ENCODE peak calls at places on chromosomes 1 and 21, in six cellular contexts. One of them, this sample, is unnamed.

GRCh38 chr1:155396874-155397476 is 76.3 kb downstream of the RUSC1 start:
- ATAC-seq in gastroesophageal sphincter: peak; percentile 50
- ATAC-seq in K562: peak; percentile 92
- ATAC-seq in RWPE2: no peak
- ATAC-seq in omental fat pad: no peak
- ATAC-seq in Right ventricle myocardium superior: peak; percentile 55
- ATAC-seq in this sample: peak; percentile 90

GRCh38 chr21:30101967-30102366 is 64.6 kb downstream of the CLDN17 start:
- ATAC-seq in gastroesophageal sphincter: no peak
- ATAC-seq in K562: no peak
- ATAC-seq in RWPE2: no peak
- ATAC-seq in omental fat pad: no peak
- ATAC-seq in Right ventricle myocardium superior: no peak
- ATAC-seq in this sample: no peak

GRCh38 chr1:245946905-245947304 is 560.2 kb downstream of the SMYD3 start:
- ATAC-seq in gastroesophageal sphincter: peak; percentile 50
- ATAC-seq in K562: no peak
- ATAC-seq in RWPE2: no peak
- ATAC-seq in omental fat pad: no peak
- ATAC-seq in Right ventricle myocardium superior: no peak
- ATAC-seq in this sample: no peak

GRCh38 chr1:33655496-33655895 is 183.1 kb downstream of the ZSCAN20 start:
- ATAC-seq in gastroesophageal sphincter: no peak
- ATAC-seq in K562: no peak
- ATAC-seq in RWPE2: no peak
- ATAC-seq in omental fat pad: no peak
- ATAC-seq in Right ventricle myocardium superior: peak; percentile 46
- ATAC-seq in this sample: no peak

GRCh38 chr1:162878000-162878596 is 17.1 kb upstream of the CCDC190 start:
- ATAC-seq in gastroesophageal sphincter: no peak
- ATAC-seq in K562: peak; percentile 87
- ATAC-seq in RWPE2: peak; percentile 49
- ATAC-seq in omental fat pad: peak; percentile 66
- ATAC-seq in Right ventricle myocardium superior: peak; percentile 78
- ATAC-seq in this sample: peak; percentile 86

GRCh38 chr21:42579456-42580075 is 65.9 kb downstream of the SLC37A1 start:
- ATAC-seq in gastroesophageal sphincter: no peak
- ATAC-seq in K562: no peak
- ATAC-seq in RWPE2: no peak
- ATAC-seq in omental fat pad: no peak
- ATAC-seq in Right ventricle myocardium superior: no peak
- ATAC-seq in this sample: peak; percentile 40

GRCh38 chr1:205450448-205450847 is 5.4 kb downstream of the BLACAT1 start:
- ATAC-seq in gastroesophageal sphincter: no peak
- ATAC-seq in K562: peak; percentile 25
- ATAC-seq in RWPE2: peak; percentile 1
- ATAC-seq in omental fat pad: no peak
- ATAC-seq in Right ventricle myocardium superior: no peak
- ATAC-seq in this sample: no peak

GRCh38 chr1:100622037-100622436 is 84.1 kb downstream of the GPR88 start:
- ATAC-seq in gastroesophageal sphincter: peak; percentile 63
- ATAC-seq in K562: no peak
- ATAC-seq in RWPE2: peak; percentile 91
- ATAC-seq in omental fat pad: peak; percentile 95
- ATAC-seq in Right ventricle myocardium superior: peak; percentile 82
- ATAC-seq in this sample: no peak

GRCh38 chr1:7491089-7491817 is 279.8 kb upstream of the VAMP3 start:
- ATAC-seq in gastroesophageal sphincter: peak; percentile 48
- ATAC-seq in K562: no peak
- ATAC-seq in RWPE2: peak; percentile 62
- ATAC-seq in omental fat pad: peak; percentile 79
- ATAC-seq in Right ventricle myocardium superior: no peak
- ATAC-seq in this sample: no peak

GRCh38 chr1:86754265-86754974 is 50.0 kb downstream of the SH3GLB1 start:
- ATAC-seq in gastroesophageal sphincter: no peak
- ATAC-seq in K562: peak; percentile 59
- ATAC-seq in RWPE2: no peak
- ATAC-seq in omental fat pad: no peak
- ATAC-seq in Right ventricle myocardium superior: no peak
- ATAC-seq in this sample: no peak

GRCh38 chr1:2257245-2257627 is 29.1 kb downstream of the SKI start:
- ATAC-seq in gastroesophageal sphincter: no peak
- ATAC-seq in K562: no peak
- ATAC-seq in RWPE2: no peak
- ATAC-seq in omental fat pad: no peak
- ATAC-seq in Right ventricle myocardium superior: peak; percentile 48
- ATAC-seq in this sample: no peak

GRCh38 chr1:66758247-66758755 is 6.0 kb downstream of the DYNLT5 start:
- ATAC-seq in gastroesophageal sphincter: no peak
- ATAC-seq in K562: peak; percentile 95
- ATAC-seq in RWPE2: no peak
- ATAC-seq in omental fat pad: no peak
- ATAC-seq in Right ventricle myocardium superior: peak; percentile 53
- ATAC-seq in this sample: no peak

GRCh38 chr21:44932366-44933181 is 7.3 kb upstream of the SLX9 start:
- ATAC-seq in gastroesophageal sphincter: peak; percentile 42
- ATAC-seq in K562: peak; percentile 79
- ATAC-seq in RWPE2: no peak
- ATAC-seq in omental fat pad: no peak
- ATAC-seq in Right ventricle myocardium superior: peak; percentile 73
- ATAC-seq in this sample: peak; percentile 4

GRCh38 chr1:166947398-166948043 is 27.8 kb downstream of the ILDR2 start:
- ATAC-seq in gastroesophageal sphincter: peak; percentile 81
- ATAC-seq in K562: peak; percentile 58
- ATAC-seq in RWPE2: no peak
- ATAC-seq in omental fat pad: peak; percentile 90
- ATAC-seq in Right ventricle myocardium superior: peak; percentile 73
- ATAC-seq in this sample: no peak

GRCh38 chr1:202315576-202316168 is 26.1 kb downstream of the UBE2T start:
- ATAC-seq in gastroesophageal sphincter: peak; percentile 53
- ATAC-seq in K562: peak; percentile 95
- ATAC-seq in RWPE2: peak; percentile 86
- ATAC-seq in omental fat pad: peak; percentile 76
- ATAC-seq in Right ventricle myocardium superior: peak; percentile 89
- ATAC-seq in this sample: peak; percentile 81

GRCh38 chr1:76136894-76137293 is 62.3 kb downstream of the ST6GALNAC3 start:
- ATAC-seq in gastroesophageal sphincter: no peak
- ATAC-seq in K562: no peak
- ATAC-seq in RWPE2: no peak
- ATAC-seq in omental fat pad: no peak
- ATAC-seq in Right ventricle myocardium superior: no peak
- ATAC-seq in this sample: no peak

This sample was measured in esophagus mucosa.